ENCODE peak calls at places on chromosomes 1 and 21, in nine cellular contexts. One of them, this sample, is unnamed.

GRCh38 chr21:28068455-28069358 is 924.0 kb downstream of the LTN1 start:
- DNase-seq in AG09319: no peak
- DNase-seq in EL: no peak
- DNase-seq in AG08396: no peak
- DNase-seq in HFF-Myc: no peak
- DNase-seq in AG04450: no peak
- DNase-seq in germinal center: no peak
- DNase-seq in stimulated activated CD4-positive, alpha-beta T cell treated with anti-CD3 and anti-CD28 coated beads, Interleukin-1b, Interleukin-23, amount 100 ng/mL, for 1 hour: no peak
- DNase-seq in cerebellum: no peak
- DNase-seq in this sample: no peak

GRCh38 chr1:31390071-31390470 is 17.2 kb upstream of the FABP3 start:
- DNase-seq in AG09319: no peak
- DNase-seq in EL: no peak
- DNase-seq in AG08396: no peak
- DNase-seq in HFF-Myc: no peak
- DNase-seq in AG04450: no peak
- DNase-seq in germinal center: no peak
- DNase-seq in stimulated activated CD4-positive, alpha-beta T cell treated with anti-CD3 and anti-CD28 coated beads, Interleukin-1b, Interleukin-23, amount 100 ng/mL, for 1 hour: no peak
- DNase-seq in cerebellum: no peak
- DNase-seq in this sample: no peak

GRCh38 chr1:226638608-226639007 is 90.0 kb downstream of the STUM start:
- DNase-seq in AG09319: no peak
- DNase-seq in EL: no peak
- DNase-seq in AG08396: no peak
- DNase-seq in HFF-Myc: no peak
- DNase-seq in AG04450: no peak
- DNase-seq in germinal center: no peak
- DNase-seq in stimulated activated CD4-positive, alpha-beta T cell treated with anti-CD3 and anti-CD28 coated beads, Interleukin-1b, Interleukin-23, amount 100 ng/mL, for 1 hour: no peak
- DNase-seq in cerebellum: peak
- DNase-seq in this sample: no peak

GRCh38 chr21:33198346-33199135 is 31.2 kb upstream of the IFNAR2 start:
- DNase-seq in AG09319: no peak
- DNase-seq in EL: no peak
- DNase-seq in AG08396: peak
- DNase-seq in HFF-Myc: no peak
- DNase-seq in AG04450: no peak
- DNase-seq in germinal center: no peak
- DNase-seq in stimulated activated CD4-positive, alpha-beta T cell treated with anti-CD3 and anti-CD28 coated beads, Interleukin-1b, Interleukin-23, amount 100 ng/mL, for 1 hour: no peak
- DNase-seq in cerebellum: no peak
- DNase-seq in this sample: no peak

GRCh38 chr1:152495066-152495675 is 15.4 kb upstream of the LCE5A start:
- DNase-seq in AG09319: no peak
- DNase-seq in EL: peak
- DNase-seq in AG08396: peak
- DNase-seq in HFF-Myc: no peak
- DNase-seq in AG04450: no peak
- DNase-seq in germinal center: peak
- DNase-seq in stimulated activated CD4-positive, alpha-beta T cell treated with anti-CD3 and anti-CD28 coated beads, Interleukin-1b, Interleukin-23, amount 100 ng/mL, for 1 hour: no peak
- DNase-seq in cerebellum: no peak
- DNase-seq in this sample: no peak

GRCh38 chr1:206686486-206687249 is 2.0 kb downstream of the MAPKAPK2 start:
- DNase-seq in AG09319: no peak
- DNase-seq in EL: no peak
- DNase-seq in AG08396: no peak
- DNase-seq in HFF-Myc: no peak
- DNase-seq in AG04450: no peak
- DNase-seq in germinal center: peak
- DNase-seq in stimulated activated CD4-positive, alpha-beta T cell treated with anti-CD3 and anti-CD28 coated beads, Interleukin-1b, Interleukin-23, amount 100 ng/mL, for 1 hour: no peak
- DNase-seq in cerebellum: no peak
- DNase-seq in this sample: no peak

GRCh38 chr1:225611537-225612223 is 41.2 kb downstream of the ENAH start:
- DNase-seq in AG09319: no peak
- DNase-seq in EL: no peak
- DNase-seq in AG08396: no peak
- DNase-seq in HFF-Myc: no peak
- DNase-seq in AG04450: no peak
- DNase-seq in germinal center: no peak
- DNase-seq in stimulated activated CD4-positive, alpha-beta T cell treated with anti-CD3 and anti-CD28 coated beads, Interleukin-1b, Interleukin-23, amount 100 ng/mL, for 1 hour: no peak
- DNase-seq in cerebellum: no peak
- DNase-seq in this sample: no peak

GRCh38 chr1:23872421-23872820 is 4.3 kb upstream of the FUCA1 start:
- DNase-seq in AG09319: no peak
- DNase-seq in EL: no peak
- DNase-seq in AG08396: no peak
- DNase-seq in HFF-Myc: no peak
- DNase-seq in AG04450: no peak
- DNase-seq in germinal center: no peak
- DNase-seq in stimulated activated CD4-positive, alpha-beta T cell treated with anti-CD3 and anti-CD28 coated beads, Interleukin-1b, Interleukin-23, amount 100 ng/mL, for 1 hour: no peak
- DNase-seq in cerebellum: no peak
- DNase-seq in this sample: no peak

GRCh38 chr1:154895779-154896178 is 25.7 kb upstream of the KCNN3 start:
- DNase-seq in AG09319: no peak
- DNase-seq in EL: no peak
- DNase-seq in AG08396: no peak
- DNase-seq in HFF-Myc: no peak
- DNase-seq in AG04450: no peak
- DNase-seq in germinal center: no peak
- DNase-seq in stimulated activated CD4-positive, alpha-beta T cell treated with anti-CD3 and anti-CD28 coated beads, Interleukin-1b, Interleukin-23, amount 100 ng/mL, for 1 hour: no peak
- DNase-seq in cerebellum: no peak
- DNase-seq in this sample: no peak

GRCh38 chr1:221473392-221473791 is 268.5 kb downstream of the DUSP10 start:
- DNase-seq in AG09319: no peak
- DNase-seq in EL: no peak
- DNase-seq in AG08396: no peak
- DNase-seq in HFF-Myc: no peak
- DNase-seq in AG04450: no peak
- DNase-seq in germinal center: no peak
- DNase-seq in stimulated activated CD4-positive, alpha-beta T cell treated with anti-CD3 and anti-CD28 coated beads, Interleukin-1b, Interleukin-23, amount 100 ng/mL, for 1 hour: no peak
- DNase-seq in cerebellum: no peak
- DNase-seq in this sample: no peak

This sample was measured in HCT116.